ENCODE peak calls at places on chromosomes 6 and 20, in four cellular contexts. G is body of pancreas, W is right lobe of liver, H is heart right ventricle. U is an unnamed sample.

GRCh38 chr6:119142637-119143036 is 64.2 kb upstream of the FAM184A start:
- DNase-seq in G (no peak), H (no peak), W (no peak), U (no peak)

GRCh38 chr20:9214676-9215075 is 145.8 kb downstream of the PLCB4 start:
- DNase-seq in H (no peak), G (no peak), W (no peak), U (no peak)

GRCh38 chr20:14197097-14197496 is 140.3 kb downstream of the FLRT3 start:
- DNase-seq in W (no peak), G (no peak), H (no peak), U (no peak)

GRCh38 chr6:152176219-152176745 is 368.8 kb downstream of the ESR1 start:
- DNase-seq in W (peak), G (no peak), H (no peak), U (no peak)

GRCh38 chr6:30998785-30999184 is 11.5 kb upstream of the MUC22 start:
- DNase-seq in W (no peak), G (no peak), H (no peak), U (no peak)

GRCh38 chr6:156659317-156660198 is 117.6 kb upstream of the ARID1B start:
- DNase-seq in G (no peak), W (no peak), H (no peak), U (no peak)

GRCh38 chr20:54197621-54198604 is 10.0 kb upstream of the PFDN4 start:
- DNase-seq in W (no peak), H (no peak), G (no peak), U (no peak)

GRCh38 chr6:113414511-113414910 is 442.6 kb upstream of the MARCKS start:
- DNase-seq in G (peak), H (peak), W (no peak), U (no peak)

GRCh38 chr6:12845224-12846004 is 128.8 kb downstream of the PHACTR1 start:
- DNase-seq in H (no peak), G (no peak), W (no peak), U (no peak)

DNA sequence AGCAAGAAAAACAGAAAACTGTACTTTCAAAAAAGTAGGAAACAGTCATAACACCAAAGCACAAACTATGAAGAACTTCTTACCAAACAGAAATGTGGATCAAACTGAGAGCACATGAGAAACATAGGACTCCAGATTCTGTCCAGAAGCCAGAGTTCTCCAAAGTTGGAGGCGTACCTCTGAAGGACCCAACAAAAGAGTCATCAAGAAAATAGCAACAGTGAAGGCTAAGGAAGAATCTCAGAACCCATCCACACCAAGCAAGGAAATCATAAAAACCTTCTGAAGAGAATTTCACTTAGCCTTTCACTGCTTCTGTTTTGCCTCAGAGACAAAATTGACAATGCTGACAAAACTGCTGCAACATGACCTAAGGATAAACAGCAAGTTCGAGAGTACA is 29.4 kb downstream of the HBS1L start:
- DNase-seq in G (no peak), W (no peak), H (no peak), U (no peak)
- H3K27ac ChIP-seq in G (no peak), W (no peak), H (no peak), U (no peak)

GRCh38 chr6:125153541-125154183 is at the start of gene TPD52L1:
- DNase-seq in W (peak), G (peak), H (peak), U (peak)
- TF ChIP-seq CTCF in W (peak), G (peak), H (peak), U (peak)

GRCh38 chr6:125019281-125019680 is 57.0 kb downstream of the RNF217 start:
- DNase-seq in W (no peak), H (no peak), G (no peak), U (no peak)

GRCh38 chr6:125019873-125020272 is 57.6 kb downstream of the RNF217 start:
- DNase-seq in H (no peak), G (peak), W (no peak), U (no peak)

GRCh38 chr6:125014157-125014957 is 52.1 kb downstream of the RNF217 start:
- DNase-seq in W (no peak), H (no peak), G (no peak), U (no peak)

GRCh38 chr6:125018136-125018535 is 55.9 kb downstream of the RNF217 start:
- DNase-seq in H (no peak), G (no peak), W (no peak), U (no peak)

DNA sequence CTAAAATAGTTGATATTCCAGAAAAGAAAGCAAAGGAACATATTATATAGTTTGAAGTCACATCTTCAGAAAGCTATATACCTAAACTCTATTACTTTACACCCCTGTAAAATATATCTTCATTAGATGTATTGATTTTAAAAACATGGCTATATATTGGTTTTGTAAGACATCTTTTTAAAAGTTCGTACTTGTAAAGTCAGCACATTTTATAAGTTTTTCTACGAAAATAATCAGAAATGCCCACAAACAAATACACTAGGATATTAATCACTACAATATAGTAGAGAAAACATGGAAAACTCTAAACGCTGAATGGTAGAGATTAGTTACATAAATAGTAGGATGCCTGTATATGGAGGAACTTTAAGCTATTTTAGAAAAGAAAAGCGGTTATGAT is 52.9 kb downstream of the RNF217 start:
- DNase-seq in W (no peak), G (no peak), H (no peak), U (no peak)
- H3K27ac ChIP-seq in W (no peak), G (no peak), H (no peak), U (no peak)

DNA sequence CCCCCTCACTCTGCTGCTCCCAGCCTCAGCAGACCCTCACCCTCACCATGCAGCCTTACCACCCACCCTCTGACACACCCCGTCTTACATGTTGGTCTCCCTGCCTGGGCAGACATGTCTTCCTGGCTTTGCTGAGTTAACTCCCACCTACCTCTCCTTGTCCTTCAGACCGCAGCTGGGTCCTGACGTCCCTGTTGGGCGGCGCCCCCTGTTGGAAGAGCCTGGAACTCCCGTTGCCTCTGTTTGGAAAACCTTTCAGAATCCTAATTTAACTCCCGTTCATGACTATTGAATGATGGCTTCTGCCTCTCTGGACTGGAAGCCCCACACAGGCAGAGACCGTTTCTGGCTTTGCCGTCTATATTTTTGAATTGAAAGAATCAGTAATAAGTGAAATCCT is 245.1 kb downstream of the MYLK4 start:
- DNase-seq in W (no peak), G (no peak), H (no peak), U (no peak)
- TF ChIP-seq CTCF in W (no peak), G (peak), H (no peak), U (no peak)

GRCh38 chr20:63686094-63686491 is 10.4 kb upstream of the TNFRSF6B start:
- DNase-seq in G (no peak), W (no peak), H (no peak), U (no peak)
- H3K27ac ChIP-seq in G (peak), W (peak), H (peak), U (no peak)

GRCh38 chr20:41148956-41149355 is 11.6 kb downstream of the PLCG1 start:
- DNase-seq in G (no peak), W (no peak), H (no peak), U (no peak)

GRCh38 chr20:41151134-41151869 is 14.0 kb downstream of the PLCG1 start:
- DNase-seq in H (no peak), W (no peak), G (no peak), U (no peak)

GRCh38 chr20:41152108-41152757 is 14.9 kb downstream of the PLCG1 start:
- DNase-seq in H (no peak), W (peak), G (no peak), U (no peak)

GRCh38 chr20:41150664-41151063 is 13.3 kb downstream of the PLCG1 start:
- DNase-seq in W (no peak), G (no peak), H (peak), U (no peak)

DNA sequence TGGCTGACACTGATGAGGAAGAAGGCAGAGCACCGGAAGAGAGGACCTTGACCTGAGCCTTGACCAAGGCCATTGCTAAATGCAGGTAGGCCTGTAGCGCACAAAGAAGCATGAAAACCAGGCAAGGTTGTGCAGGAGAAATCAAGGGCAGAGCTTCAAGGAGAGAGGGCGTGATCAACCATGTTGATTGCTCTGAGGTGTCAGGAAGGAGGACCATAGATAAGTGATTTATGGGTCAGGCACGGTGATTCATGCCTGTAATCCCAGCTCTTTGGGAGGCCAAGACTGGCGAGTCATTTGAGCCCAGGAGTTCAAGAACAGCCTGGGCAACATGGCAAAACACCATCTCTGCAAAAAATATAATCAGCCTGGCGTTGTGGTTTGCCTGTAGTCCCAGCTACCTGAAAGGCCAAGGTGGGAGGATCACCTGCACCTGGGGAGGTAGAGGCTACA is 12.4 kb downstream of the PLCG1 start:
- DNase-seq in W (peak), H (no peak), G (no peak), U (no peak)
- TF ChIP-seq CTCF in W (no peak), H (no peak), G (no peak), U (no peak)

GRCh38 chr6:158854214-158855101 is 35.3 kb upstream of the EZR start:
- DNase-seq in W (no peak), G (peak), H (no peak), U (no peak)

GRCh38 chr6:158853072-158853871 is 34.1 kb upstream of the EZR start:
- DNase-seq in H (no peak), G (peak), W (no peak), U (peak)

GRCh38 chr6:158853872-158854213 is 34.7 kb upstream of the EZR start:
- DNase-seq in W (no peak), H (no peak), G (no peak), U (no peak)

GRCh38 chr6:158852312-158853071 is 33.3 kb upstream of the EZR start:
- DNase-seq in W (no peak), G (peak), H (no peak), U (no peak)

GRCh38 chr6:158856261-158856660 is 37.1 kb upstream of the EZR start:
- DNase-seq in H (no peak), W (no peak), G (no peak), U (no peak)
- H3K27ac ChIP-seq in H (no peak), W (no peak), G (peak), U (no peak)

GRCh38 chr20:21526776-21527175 is 12.9 kb upstream of the NKX2-2 start:
- DNase-seq in H (no peak), G (no peak), W (no peak), U (no peak)

GRCh38 chr20:21527908-21528307 is 14.0 kb upstream of the NKX2-2 start:
- DNase-seq in G (no peak), H (no peak), W (no peak), U (no peak)

GRCh38 chr20:21528870-21529269 is 15.0 kb upstream of the NKX2-2 start:
- DNase-seq in G (no peak), H (no peak), W (no peak), U (no peak)

GRCh38 chr20:21534453-21534852 is 20.6 kb upstream of the NKX2-2 start:
- DNase-seq in G (no peak), H (no peak), W (no peak), U (no peak)

GRCh38 chr20:21529863-21530262 is 16.0 kb upstream of the NKX2-2 start:
- DNase-seq in W (no peak), G (no peak), H (no peak), U (no peak)
- TF ChIP-seq CTCF in W (peak), G (peak), H (no peak), U (peak)